ENCODE peak calls at places on chromosomes 11 and 22, in four cellular contexts. M is IMR-90, P is endothelial cell of umbilical vein, L is K562. N is an unnamed sample. For H3K4me1, the result is how much of the 10 kb centered on the place peaks cover.

GRCh38 chr11:76318744-76319384 is 62.1 kb downstream of the THAP12 start:
- DNase-seq in M (peak), P (peak), L (peak), N (peak)

GRCh38 chr11:64245401-64245796 is 1.3 kb downstream of the PPP1R14B start:
- DNase-seq in M (no peak), P (no peak), L (no peak), N (no peak)

GRCh38 chr22:39266398-39267030 is 21.7 kb upstream of the PDGFB start:
- DNase-seq in M (peak), P (no peak), L (no peak), N (peak)

GRCh38 chr11:72832301-72833082 is 18.3 kb downstream of the ATG16L2 start:
- DNase-seq in M (no peak), P (no peak), L (no peak), N (no peak)

GRCh38 chr11:10456519-10456918 is 1.5 kb downstream of the AMPD3 start:
- DNase-seq in M (no peak), P (no peak), L (peak), N (no peak)

GRCh38 chr22:30538280-30538679 is 8.3 kb downstream of the SEC14L6 start:
- DNase-seq in M (peak), P (no peak), L (no peak), N (no peak)

GRCh38 chr11:64723907-64724862 is 1.2 kb upstream of the NRXN2 start:
- DNase-seq in M (no peak), P (no peak), L (no peak), N (no peak)

GRCh38 chr11:61065955-61066638 is 36.2 kb upstream of the CD5 start:
- DNase-seq in M (no peak), P (no peak), L (no peak), N (no peak)

GRCh38 chr22:49724030-49724892 is 103.4 kb downstream of the BRD1 start:
- DNase-seq in M (no peak), P (no peak), L (no peak), N (no peak)

GRCh38 chr11:57938351-57938750 is 85.3 kb upstream of the OR9Q1 start:
- DNase-seq in M (no peak), P (no peak), L (no peak), N (no peak)

GRCh38 chr11:102323542-102324261 is 6.4 kb downstream of the BIRC3 start:
- DNase-seq in M (peak), P (no peak), L (no peak), N (no peak)

GRCh38 chr22:17343766-17344165 is 25.5 kb upstream of the CECR2 start:
- DNase-seq in M (no peak), P (no peak), L (no peak), N (no peak)

GRCh38 chr11:69513196-69513595 is 31.7 kb downstream of the LINC01488 start:
- DNase-seq in M (no peak), P (no peak), L (no peak), N (no peak)

GRCh38 chr11:60310407-60310998 is 16.6 kb upstream of the MS4A6E start:
- DNase-seq in M (no peak), P (no peak), L (no peak), N (peak)

GRCh38 chr22:26673485-26673884 is 16.1 kb downstream of the MIAT start:
- DNase-seq in M (no peak), P (no peak), L (no peak), N (no peak)

GRCh38 chr11:40293655-40294342 is 1165.7 kb downstream of the LRRC4C start:
- DNase-seq in M (peak), P (peak), L (peak), N (peak)

GRCh38 chr11:120128392-120129172 is 9.3 kb downstream of the TRIM29 start:
- DNase-seq in M (peak), P (no peak), L (no peak), N (no peak)

GRCh38 chr11:37817727-37818270 is 1219.8 kb upstream of the RAG2 start:
- DNase-seq in M (no peak), P (no peak), L (no peak), N (no peak)

GRCh38 chr22:42608481-42609361 is 6.0 kb downstream of the POLDIP3 start:
- DNase-seq in M (peak), P (peak), L (no peak), N (no peak)

GRCh38 chr11:65867284-65868071 is 5.1 kb downstream of the EFEMP2 start:
- DNase-seq in M (no peak), P (no peak), L (peak), N (no peak)

DNA sequence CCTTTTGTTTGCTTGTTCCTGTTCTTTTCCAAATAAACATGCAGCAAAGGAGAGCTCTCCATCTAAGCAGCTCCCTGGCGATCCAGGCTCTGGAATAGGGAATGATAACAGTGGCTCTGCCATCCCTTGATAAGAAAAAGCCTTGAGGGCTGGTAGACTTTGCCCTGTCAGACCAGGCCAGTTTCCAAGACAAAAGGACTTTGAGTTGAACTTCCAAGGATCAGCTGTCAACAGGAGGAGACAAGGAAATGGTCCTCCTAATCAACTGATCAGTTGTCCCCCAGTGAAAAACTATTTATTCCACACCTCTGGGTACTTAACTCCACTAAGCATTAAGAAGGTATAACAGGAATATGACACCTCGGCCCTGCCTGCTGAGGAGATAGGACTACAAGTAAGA is 127.8 kb downstream of the PARVA start:
- DNase-seq in M (no peak), P (no peak), L (no peak), N (no peak)
- TF ChIP-seq FOS in M (no peak), P (no peak), L (no peak), N (no peak)

DNA sequence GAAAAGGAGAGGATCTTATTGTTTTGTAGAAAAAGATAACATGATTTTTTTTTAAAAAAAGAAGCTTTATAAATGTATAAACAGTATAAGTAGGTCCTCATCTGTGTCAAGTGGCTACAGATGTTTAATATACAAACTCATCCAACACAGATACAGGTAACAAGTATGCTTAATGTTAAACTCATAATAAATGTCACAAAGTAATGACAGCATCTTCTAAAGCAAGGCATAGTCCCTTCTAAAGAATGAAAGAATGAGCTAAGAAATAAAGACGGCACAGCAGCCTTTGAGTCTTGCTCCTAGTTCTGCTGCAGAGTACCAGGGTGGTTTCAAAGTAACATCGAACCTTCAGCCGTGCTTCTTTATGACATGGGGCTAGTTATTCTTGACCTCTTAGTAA is 28.7 kb upstream of the BLID start:
- DNase-seq in M (no peak), P (no peak), L (no peak), N (no peak)
- H3K4me1 ChIP-seq in M (under half), P (under half), L (under half), N (under half)

DNA sequence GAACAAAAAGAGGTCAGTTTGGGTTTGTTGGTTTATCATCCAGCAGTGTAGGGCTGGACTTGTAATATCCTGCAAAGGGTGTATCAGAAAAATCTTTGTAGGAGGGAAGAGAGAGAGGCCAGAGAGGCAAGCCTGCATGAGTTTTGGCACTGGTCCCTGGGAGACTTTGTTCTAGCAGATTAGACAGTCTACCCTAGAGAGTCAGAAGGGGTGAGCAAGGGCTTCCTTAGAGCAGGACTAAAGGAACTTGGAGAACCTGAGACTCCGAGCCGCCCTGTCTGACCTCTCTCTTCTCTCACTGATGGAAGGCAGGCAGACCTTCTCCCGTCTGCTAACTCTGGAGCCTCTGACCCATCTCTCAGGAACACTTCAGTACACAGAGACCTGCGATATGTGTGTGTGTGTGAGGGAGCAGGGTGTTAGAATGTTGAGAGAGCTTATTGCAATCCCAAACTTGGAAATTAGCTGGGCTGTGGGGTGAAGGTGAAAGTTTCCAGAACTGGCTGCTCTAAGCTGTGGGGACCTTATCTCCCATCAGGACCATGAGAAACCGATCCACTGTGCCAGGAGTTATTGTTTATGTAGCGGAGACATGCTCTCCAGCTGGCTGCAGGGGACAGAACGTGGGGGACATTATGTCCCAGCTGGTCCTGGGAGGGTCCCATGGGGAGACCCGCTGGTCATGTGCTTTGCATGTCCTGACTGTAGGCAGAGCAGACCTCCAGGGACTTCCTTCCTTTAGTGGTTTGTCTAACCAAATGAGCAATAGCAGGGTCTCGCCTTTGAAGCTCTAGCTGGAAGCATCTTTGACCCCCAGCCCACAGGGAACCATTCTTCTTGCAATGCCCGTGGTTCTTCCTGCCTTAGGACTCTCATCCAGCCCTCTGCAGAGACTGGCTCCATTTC is 51.1 kb downstream of the TIMP3 start:
- DNase-seq in M (no peak), P (no peak), L (peak), N (no peak)
- TF ChIP-seq FOS in M (no peak), P (no peak), L (no peak), N (no peak)

GRCh38 chr11:71407356-71407755 is 40.8 kb downstream of the DHCR7 start:
- DNase-seq in M (no peak), P (no peak), L (no peak), N (no peak)

GRCh38 chr11:71400216-71400615 is 48.0 kb downstream of the DHCR7 start:
- DNase-seq in M (no peak), P (no peak), L (no peak), N (no peak)

GRCh38 chr11:71406681-71407080 is 41.5 kb downstream of the DHCR7 start:
- DNase-seq in M (no peak), P (no peak), L (no peak), N (no peak)

GRCh38 chr11:71402878-71403277 is 45.3 kb downstream of the DHCR7 start:
- DNase-seq in M (no peak), P (no peak), L (no peak), N (no peak)

GRCh38 chr11:71404209-71404608 is 44.0 kb downstream of the DHCR7 start:
- DNase-seq in M (no peak), P (no peak), L (no peak), N (no peak)
- H3K4me1 ChIP-seq in M (under half), P (under half), L (under half), N (under half)

GRCh38 chr11:19428206-19429001 is 187.7 kb upstream of the E2F8 start:
- DNase-seq in M (peak), P (peak), L (no peak), N (no peak)
- TF ChIP-seq FOS in M (no peak), P (peak), L (no peak), N (no peak)